ENCODE peak calls at places on chromosome 17, in five cellular contexts. O is astrocyte, N is stomach, F is Panc1, G is cardiac fibroblast. H is an unnamed sample.

GRCh38 chr17:7932483-7932891 is 481 bp downstream of the CNTROB start:
- DNase-seq in N (no peak), F (no peak), O (peak), G (peak), H (no peak)

GRCh38 chr17:4407851-4408250 is 25.9 kb upstream of the SPNS3 start:
- DNase-seq in N (peak), F (no peak), O (no peak), G (no peak), H (no peak)

GRCh38 chr17:34620458-34620857 is 41.1 kb downstream of the TMEM132E start:
- DNase-seq in G (no peak), F (no peak), N (no peak), O (no peak), H (no peak)

GRCh38 chr17:50783193-50783660 is 15.9 kb upstream of the ANKRD40CL start:
- DNase-seq in G (peak), F (peak), O (peak), N (peak), H (peak)

GRCh38 chr17:41553176-41553575 is 18.7 kb downstream of the KRT9 start:
- DNase-seq in F (no peak), G (no peak), O (no peak), N (no peak), H (no peak)

GRCh38 chr17:32496348-32497078 is 9.7 kb downstream of the CDK5R1 start:
- DNase-seq in G (peak), O (peak), F (no peak), N (no peak), H (no peak)

GRCh38 chr17:39606434-39607056 is 1.2 kb downstream of the NEUROD2 start:
- DNase-seq in F (no peak), O (no peak), N (no peak), G (no peak), H (no peak)

GRCh38 chr17:9035249-9035648 is 13.9 kb downstream of the NTN1 start:
- DNase-seq in F (no peak), G (no peak), N (no peak), O (no peak), H (no peak)

GRCh38 chr17:50240876-50241275 is 33.4 kb upstream of the TMEM92 start:
- DNase-seq in O (peak), G (peak), N (no peak), F (no peak), H (no peak)

GRCh38 chr17:82101301-82101715 is 3.3 kb upstream of the FASN start:
- DNase-seq in F (no peak), O (no peak), G (no peak), N (no peak), H (no peak)

GRCh38 chr17:50059256-50059655 is 3.3 kb downstream of the ITGA3 start:
- DNase-seq in G (no peak), O (no peak), F (no peak), N (peak), H (no peak)

GRCh38 chr17:82172461-82173160 is 40.0 kb downstream of the CCDC57 start:
- DNase-seq in F (no peak), O (no peak), N (no peak), G (no peak), H (no peak)

GRCh38 chr17:65559802-65560627 is 1.4 kb downstream of the AXIN2 start:
- DNase-seq in O (no peak), G (no peak), F (no peak), N (peak), H (no peak)

GRCh38 chr17:50145532-50146229 is 4.8 kb downstream of the PPP1R9B start:
- DNase-seq in G (no peak), N (no peak), F (no peak), O (no peak), H (no peak)

GRCh38 chr17:33381201-33381600 is 88.1 kb upstream of the ASIC2 start:
- DNase-seq in G (no peak), N (no peak), F (no peak), O (no peak), H (no peak)

GRCh38 chr17:82216301-82217119 is 3.9 kb upstream of the CCDC57 start:
- DNase-seq in O (peak), N (peak), F (no peak), G (peak), H (no peak)

GRCh38 chr17:80905586-80906230 is 85.9 kb upstream of the CHMP6 start:
- DNase-seq in G (no peak), O (no peak), F (no peak), N (no peak), H (no peak)

GRCh38 chr17:63433746-63434591 is 12.1 kb downstream of the CYB561 start:
- DNase-seq in F (no peak), O (peak), N (peak), G (peak), H (no peak)

GRCh38 chr17:35094902-35095301 is 24.8 kb downstream of the RAD51D start:
- DNase-seq in O (peak), N (no peak), F (no peak), G (peak), H (no peak)

DNA sequence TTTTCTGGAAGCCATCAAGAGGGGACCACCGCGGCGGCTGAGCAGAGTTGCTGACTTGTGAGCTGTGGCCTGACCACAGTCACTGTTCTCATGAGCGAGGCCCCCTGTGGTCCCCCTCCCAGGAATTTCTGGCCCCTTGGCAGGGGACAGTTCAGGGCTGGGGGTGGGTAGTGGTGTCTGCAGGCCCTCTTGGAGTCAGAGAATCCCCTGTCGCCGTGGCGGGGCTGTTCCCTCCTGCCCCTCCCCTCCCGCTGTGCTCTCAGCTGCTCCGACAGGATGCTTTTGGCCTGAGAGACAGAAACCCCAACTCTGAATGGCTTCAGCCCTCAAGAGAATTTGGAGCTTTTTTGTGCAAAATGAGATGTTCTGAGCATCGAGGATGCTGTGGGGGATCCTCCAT is 292.0 kb downstream of the SEC14L1 start:
- DNase-seq in O (no peak), G (no peak), N (no peak), F (no peak), H (no peak)
- H3K4me3 ChIP-seq in O (no peak), G (no peak), N (no peak), F (no peak), H (no peak)

GRCh38 chr17:77382356-77382911 is 241.7 kb downstream of the SEC14L1 start:
- DNase-seq in G (no peak), O (no peak), F (no peak), N (no peak), H (peak)
- H3K4me3 ChIP-seq in G (no peak), O (no peak), F (no peak), N (no peak), H (peak)

GRCh38 chr17:79728908-79729471 is 1.8 kb upstream of the ENPP7 start:
- DNase-seq in F (no peak), G (no peak), N (no peak), O (no peak), H (no peak)
- H3K4me3 ChIP-seq in F (peak), G (no peak), N (peak), O (no peak), H (peak)

GRCh38 chr17:78532311-78532710 is 44.9 kb downstream of the DNAH17 start:
- DNase-seq in G (no peak), F (no peak), N (no peak), O (no peak), H (no peak)
- H3K4me3 ChIP-seq in G (no peak), F (no peak), N (no peak), O (no peak), H (no peak)

GRCh38 chr17:75105269-75106080 is 4.3 kb upstream of the ARMC7 start:
- DNase-seq in G (peak), N (peak), F (no peak), O (peak), H (no peak)
- H3K4me3 ChIP-seq in G (no peak), N (no peak), F (no peak), O (no peak), H (no peak)

GRCh38 chr17:6712854-6713129 is 377 bp downstream of the SLC13A5 start:
- DNase-seq in N (no peak), O (no peak), F (no peak), G (no peak), H (no peak)
- H3K4me3 ChIP-seq in N (peak), O (no peak), F (no peak), G (peak), H (peak)

GRCh38 chr17:74890554-74890953 is 2.9 kb downstream of the FADS6 start:
- DNase-seq in N (no peak), O (no peak), F (no peak), G (no peak), H (no peak)

GRCh38 chr17:74892013-74892841 is 1.2 kb downstream of the FADS6 start:
- DNase-seq in N (no peak), F (no peak), O (no peak), G (no peak), H (no peak)

GRCh38 chr17:74892974-74893911 is at the start of gene FADS6:
- DNase-seq in N (no peak), G (no peak), O (no peak), F (no peak), H (no peak)

GRCh38 chr17:74898376-74898946 is 5.0 kb upstream of the FADS6 start:
- DNase-seq in N (no peak), O (no peak), G (no peak), F (no peak), H (no peak)

DNA sequence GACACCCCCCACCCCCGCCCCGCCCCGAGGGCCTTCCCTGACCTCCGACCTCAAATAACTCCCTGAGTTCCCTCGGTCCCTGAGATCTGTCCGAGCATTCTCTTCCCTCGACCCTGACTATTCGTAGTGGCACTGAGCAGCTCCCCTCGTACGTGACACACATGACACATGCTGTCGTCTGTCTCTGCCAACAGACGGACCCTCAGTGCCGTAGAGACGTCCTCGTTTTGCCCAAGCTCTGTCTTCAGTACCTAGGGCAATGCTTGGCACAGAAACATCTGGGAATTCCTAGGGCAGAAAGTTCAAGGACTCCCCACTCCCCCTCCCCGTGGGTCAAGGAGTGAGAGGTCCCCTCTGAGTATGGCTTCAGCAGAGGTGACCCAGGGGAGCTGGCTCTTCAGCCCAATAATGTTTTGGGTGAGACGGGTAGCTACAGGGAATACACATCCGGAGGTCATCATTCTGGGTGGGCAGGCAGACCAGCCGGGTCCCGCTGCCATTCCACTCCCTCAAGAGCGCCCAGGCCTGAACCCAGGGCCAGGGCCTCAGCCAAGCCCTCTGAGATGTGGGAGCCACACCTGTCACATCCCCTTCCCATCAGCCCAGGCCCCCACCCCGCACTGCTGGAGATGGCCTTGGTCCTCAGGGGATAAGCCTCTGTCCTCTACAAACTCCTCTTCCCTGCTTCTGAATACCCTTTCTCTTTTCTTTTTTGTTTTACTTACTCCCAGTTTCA is 671 bp upstream of the FADS6 start:
- DNase-seq in O (no peak), N (no peak), G (no peak), F (no peak), H (no peak)
- H3K4me3 ChIP-seq in O (no peak), N (peak), G (no peak), F (peak), H (no peak)

GRCh38 chr17:60076811-60077210 is 1.9 kb downstream of the HEATR6 start:
- DNase-seq in O (no peak), N (no peak), G (no peak), F (no peak), H (no peak)
- H3K4me3 ChIP-seq in O (no peak), N (no peak), G (no peak), F (no peak), H (no peak)